ENCODE peak calls at places on chromosomes 12 and 14, in seven cellular contexts. K is esophagus squamous epithelium, W is body of pancreas, N is prostate gland, A is heart left ventricle, M is ovary, P is tibial nerve. Y is an unnamed sample.
A peak's percentile ranks its signal among the peaks of the same experiment; 100 is the strongest.

GRCh38 chr14:95021588-95021987 is 135.7 kb downstream of the DICER1 start:
- DNase-seq in K (no peak), W (no peak), N (no peak), A (no peak), M (no peak), P (no peak), Y (no peak)

GRCh38 chr14:104422301-104423223 is 157.0 kb upstream of the C14orf180 start:
- DNase-seq in K (no peak), W (no peak), N (peak; percentile 73), A (peak; percentile 44), M (no peak), P (no peak), Y (no peak)

GRCh38 chr14:74459289-74459946 is 33.4 kb upstream of the SYNDIG1L start:
- DNase-seq in K (no peak), W (peak; percentile 31), N (no peak), A (no peak), M (no peak), P (no peak), Y (no peak)

GRCh38 chr14:58638231-58639205 is 756 bp downstream of the DACT1 start:
- DNase-seq in K (no peak), W (peak; percentile 29), N (no peak), A (peak; percentile 69), M (peak; percentile 38), P (no peak), Y (no peak)

GRCh38 chr12:47863985-47864384 is 40.8 kb downstream of the VDR start:
- DNase-seq in K (no peak), W (no peak), N (no peak), A (no peak), M (no peak), P (no peak), Y (no peak)

GRCh38 chr14:95482967-95483842 is 33.2 kb downstream of the SYNE3 start:
- DNase-seq in K (no peak), W (peak; percentile 33), N (no peak), A (peak; percentile 87), M (peak; percentile 89), P (peak; percentile 77), Y (no peak)

GRCh38 chr12:75481774-75482173 is 1.2 kb downstream of the GLIPR1 start:
- DNase-seq in K (no peak), W (no peak), N (no peak), A (no peak), M (no peak), P (no peak), Y (no peak)

GRCh38 chr12:6224550-6224949 is 24.4 kb downstream of the CD9 start:
- DNase-seq in K (no peak), W (no peak), N (no peak), A (peak; percentile 66), M (no peak), P (no peak), Y (no peak)

GRCh38 chr12:28050606-28051005 is 78.1 kb upstream of the PTHLH start:
- DNase-seq in K (no peak), W (no peak), N (no peak), A (no peak), M (no peak), P (no peak), Y (no peak)

GRCh38 chr12:106248849-106249371 is 1.1 kb upstream of the CKAP4 start:
- DNase-seq in K (no peak), W (peak; percentile 27), N (no peak), A (no peak), M (peak; percentile 43), P (no peak), Y (no peak)

GRCh38 chr12:115623764-115624334 is 653.6 kb downstream of the MED13L start:
- DNase-seq in K (no peak), W (peak; percentile 29), N (no peak), A (peak; percentile 85), M (no peak), P (no peak), Y (no peak)

GRCh38 chr14:61555056-61555838 is 140.1 kb upstream of the HIF1A start:
- DNase-seq in K (no peak), W (no peak), N (no peak), A (no peak), M (no peak), P (no peak), Y (no peak)

GRCh38 chr12:108349245-108349644 is 10.1 kb upstream of the CMKLR1 start:
- DNase-seq in K (no peak), W (no peak), N (no peak), A (no peak), M (peak; percentile 29), P (no peak), Y (no peak)

GRCh38 chr12:54292931-54293241 is 7.9 kb downstream of the NFE2 start:
- DNase-seq in K (no peak), W (no peak), N (no peak), A (no peak), M (no peak), P (no peak), Y (no peak)

GRCh38 chr12:54292083-54292930 is 8.5 kb downstream of the NFE2 start:
- DNase-seq in K (no peak), W (no peak), N (no peak), A (no peak), M (no peak), P (no peak), Y (no peak)

GRCh38 chr12:54296393-54297121 is 4.3 kb downstream of the NFE2 start:
- DNase-seq in K (no peak), W (no peak), N (no peak), A (no peak), M (no peak), P (no peak), Y (no peak)

GRCh38 chr12:54294914-54295566 is 5.8 kb downstream of the NFE2 start:
- DNase-seq in K (no peak), W (no peak), N (no peak), A (no peak), M (no peak), P (no peak), Y (no peak)

GRCh38 chr12:54294152-54294913 is 6.5 kb downstream of the NFE2 start:
- DNase-seq in K (no peak), W (peak; percentile 72), N (no peak), A (peak; percentile 74), M (peak; percentile 28), P (peak; percentile 29), Y (no peak)
- TF ChIP-seq POLR2A in K (no peak), W (no peak), N (no peak), A (no peak), M (no peak), P (no peak), Y (no peak)

DNA sequence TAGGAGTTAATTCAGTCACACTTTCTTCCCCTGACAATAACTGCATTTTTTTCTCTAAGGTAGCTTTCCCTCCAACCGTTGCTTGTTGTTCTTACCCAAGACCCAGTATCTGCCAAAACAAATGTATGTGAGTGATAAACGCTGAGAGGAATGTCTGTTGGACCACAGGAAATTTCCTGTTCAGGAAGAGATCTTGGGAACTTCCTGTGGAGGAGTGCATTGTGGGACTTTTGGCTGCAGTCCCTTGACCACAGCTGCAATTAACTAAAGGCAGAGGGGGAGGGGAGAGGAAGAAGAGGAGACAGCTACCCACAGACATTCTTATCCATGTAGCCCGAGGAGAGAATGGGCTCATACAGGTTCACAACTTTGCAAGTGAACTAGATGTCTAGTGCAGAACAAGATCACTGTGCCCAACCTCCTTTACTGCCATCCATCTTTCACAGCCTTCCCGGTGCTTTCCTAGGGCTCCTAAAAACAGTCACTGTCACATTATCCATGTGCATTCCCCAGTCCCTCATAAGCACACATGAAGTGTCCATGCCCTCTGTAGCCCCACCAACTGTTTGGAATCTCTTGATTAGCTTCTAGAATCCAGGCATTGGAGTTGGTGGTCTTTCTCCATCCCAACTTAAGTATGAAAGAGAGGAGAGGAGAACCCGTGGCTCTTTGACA is 149.5 kb downstream of the ETV6 start:
- DNase-seq in K (no peak), W (no peak), N (no peak), A (no peak), M (no peak), P (no peak), Y (no peak)
- TF ChIP-seq POLR2A in K (no peak), W (no peak), N (no peak), A (no peak), M (no peak), P (no peak), Y (no peak)

DNA sequence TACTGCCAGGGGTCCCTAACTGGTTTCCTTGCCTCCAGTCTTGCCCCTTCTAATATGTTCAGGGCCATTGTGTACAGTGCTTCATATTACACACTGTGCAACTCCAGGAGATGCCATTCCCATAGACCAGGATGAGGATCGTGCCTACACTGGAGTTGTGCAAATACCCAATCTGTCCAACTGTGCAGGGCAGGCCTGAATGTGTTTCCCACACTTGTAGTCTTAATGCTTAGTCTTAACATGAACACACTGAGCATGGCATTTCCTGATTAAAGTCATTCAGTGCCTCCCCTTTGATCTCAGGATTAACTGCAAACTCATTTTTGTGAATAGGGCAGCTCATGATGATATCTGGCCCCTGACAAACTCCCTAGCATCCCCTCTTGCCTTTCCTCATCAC is 165.5 kb downstream of the TTC8 start:
- DNase-seq in K (no peak), W (no peak), N (no peak), A (no peak), M (no peak), P (no peak), Y (no peak)
- TF ChIP-seq POLR2A in K (no peak), W (no peak), N (no peak), A (no peak), M (no peak), P (no peak), Y (no peak)

DNA sequence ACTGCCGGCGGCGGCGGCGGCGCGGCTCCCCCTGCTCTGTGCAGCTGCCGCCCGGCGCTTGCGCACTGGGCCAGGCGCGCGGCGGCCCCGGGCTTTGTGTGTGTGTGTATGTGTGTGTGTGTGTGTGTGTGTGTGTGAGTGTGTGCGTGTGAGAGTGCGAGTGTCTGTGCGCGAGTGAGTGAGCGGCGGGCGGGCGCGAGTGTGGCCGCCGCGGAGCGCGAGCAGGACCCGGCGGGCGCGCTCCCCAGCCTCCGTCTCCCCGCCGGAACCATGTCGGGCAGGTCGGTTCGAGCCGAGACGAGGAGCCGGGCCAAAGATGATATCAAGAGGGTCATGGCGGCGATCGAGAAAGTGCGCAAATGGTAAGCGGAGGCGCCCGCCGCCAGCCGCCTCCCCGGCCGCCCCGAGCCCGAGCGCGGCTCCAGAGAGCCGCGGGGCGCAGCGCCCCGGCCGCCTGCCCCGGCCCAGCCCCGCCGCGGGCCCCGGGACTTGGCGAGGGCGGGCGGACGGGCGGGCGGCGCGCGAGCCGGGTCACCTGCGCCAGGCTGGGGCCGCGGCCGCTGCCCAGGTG is at the start of gene BCL7A:
- DNase-seq in K (no peak), W (peak; percentile 87), N (peak; percentile 65), A (peak; percentile 81), M (peak; percentile 77), P (no peak), Y (peak; percentile 58)
- TF ChIP-seq POLR2A in K (no peak), W (peak; percentile 75), N (peak; percentile 74), A (no peak), M (peak; percentile 54), P (peak; percentile 44), Y (no peak)

DNA sequence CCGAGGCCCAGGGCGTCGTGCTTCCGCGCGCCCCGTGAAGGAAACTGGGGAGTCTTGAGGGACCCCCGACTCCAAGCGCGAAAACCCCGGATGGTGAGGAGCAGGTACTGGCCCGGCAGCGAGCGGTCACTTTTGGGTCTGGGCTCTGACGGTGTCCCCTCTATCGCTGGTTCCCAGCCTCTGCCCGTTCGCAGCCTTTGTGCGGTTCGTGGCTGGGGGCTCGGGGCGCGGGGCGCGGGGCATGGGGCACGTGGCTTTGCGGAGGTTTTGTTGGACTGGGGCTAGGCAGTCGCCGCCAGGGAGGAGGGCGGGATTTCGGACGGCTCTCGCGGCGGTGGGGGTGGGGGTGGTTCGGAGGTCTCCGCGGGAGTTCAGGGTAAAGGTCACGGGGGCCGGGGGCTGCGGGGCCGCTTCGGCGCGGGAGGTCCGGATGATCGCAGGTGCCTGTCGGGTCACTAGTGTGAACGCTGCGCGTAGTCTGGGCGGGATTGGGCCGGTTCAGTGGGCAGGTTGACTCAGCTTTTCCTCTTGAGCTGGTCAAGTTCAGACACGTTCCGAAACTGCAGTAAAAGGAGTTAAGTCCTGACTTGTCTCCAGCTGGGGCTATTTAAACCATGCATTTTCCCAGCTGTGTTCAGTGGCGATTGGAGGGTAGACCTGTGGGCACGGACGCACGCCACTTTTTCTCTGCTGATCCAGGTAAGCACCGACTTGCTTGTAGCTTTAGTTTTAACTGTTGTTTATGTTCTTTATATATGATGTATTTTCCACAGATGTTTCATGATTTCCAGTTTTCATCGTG is 612 bp downstream of the MDM2 start:
- DNase-seq in K (peak; percentile 11), W (peak; percentile 79), N (peak; percentile 93), A (peak; percentile 81), M (peak; percentile 81), P (peak; percentile 55), Y (peak; percentile 87)
- TF ChIP-seq POLR2A in K (no peak), W (peak; percentile 72), N (peak; percentile 77), A (no peak), M (peak; percentile 18), P (peak; percentile 24), Y (peak; percentile 54)